ENCODE peak calls at places on chromosomes 3 and 15, in ten cellular contexts. One of them, this sample, is unnamed.

GRCh38 chr15:41827290-41827879 is 507 bp upstream of the JMJD7 start:
- DNase-seq in 8988T: no peak
- DNase-seq in GM06990: no peak
- DNase-seq in GM04503: no peak
- DNase-seq in cardiac septum: no peak
- DNase-seq in stimulated activated CD4-positive, alpha-beta T cell treated with anti-CD3 and anti-CD28 coated beads, Interleukin-4, amount 100 ng/mL, for 48 hours: no peak
- DNase-seq in stimulated activated CD8-positive, alpha-beta memory T cell treated with anti-CD3 and anti-CD28 coated beads, Interleukin-2, amount 100 ng/mL, for 1 hour: no peak
- DNase-seq in GM12865: peak; percentile 12
- DNase-seq in germinal center: peak; percentile 46
- DNase-seq in head of caudate nucleus: no peak
- DNase-seq in this sample: no peak

GRCh38 chr3:58585005-58585786 is 8.0 kb upstream of the FAM107A start:
- DNase-seq in 8988T: peak; percentile 100
- DNase-seq in GM06990: peak; percentile 78
- DNase-seq in GM04503: no peak
- DNase-seq in cardiac septum: peak; percentile 92
- DNase-seq in stimulated activated CD4-positive, alpha-beta T cell treated with anti-CD3 and anti-CD28 coated beads, Interleukin-4, amount 100 ng/mL, for 48 hours: peak; percentile 58
- DNase-seq in stimulated activated CD8-positive, alpha-beta memory T cell treated with anti-CD3 and anti-CD28 coated beads, Interleukin-2, amount 100 ng/mL, for 1 hour: peak; percentile 15
- DNase-seq in GM12865: peak; percentile 61
- DNase-seq in germinal center: peak; percentile 81
- DNase-seq in head of caudate nucleus: peak; percentile 62
- DNase-seq in this sample: no peak

GRCh38 chr3:100023150-100023549 is 91.2 kb downstream of the FILIP1L start:
- DNase-seq in 8988T: no peak
- DNase-seq in GM06990: no peak
- DNase-seq in GM04503: peak; percentile 85
- DNase-seq in cardiac septum: no peak
- DNase-seq in stimulated activated CD4-positive, alpha-beta T cell treated with anti-CD3 and anti-CD28 coated beads, Interleukin-4, amount 100 ng/mL, for 48 hours: no peak
- DNase-seq in stimulated activated CD8-positive, alpha-beta memory T cell treated with anti-CD3 and anti-CD28 coated beads, Interleukin-2, amount 100 ng/mL, for 1 hour: no peak
- DNase-seq in GM12865: no peak
- DNase-seq in germinal center: no peak
- DNase-seq in head of caudate nucleus: no peak
- DNase-seq in this sample: peak; percentile 77

GRCh38 chr15:89472785-89473256 is 23.6 kb downstream of the RHCG start:
- DNase-seq in 8988T: peak; percentile 84
- DNase-seq in GM06990: peak; percentile 64
- DNase-seq in GM04503: no peak
- DNase-seq in cardiac septum: no peak
- DNase-seq in stimulated activated CD4-positive, alpha-beta T cell treated with anti-CD3 and anti-CD28 coated beads, Interleukin-4, amount 100 ng/mL, for 48 hours: peak; percentile 33
- DNase-seq in stimulated activated CD8-positive, alpha-beta memory T cell treated with anti-CD3 and anti-CD28 coated beads, Interleukin-2, amount 100 ng/mL, for 1 hour: no peak
- DNase-seq in GM12865: peak; percentile 75
- DNase-seq in germinal center: peak; percentile 77
- DNase-seq in head of caudate nucleus: peak; percentile 56
- DNase-seq in this sample: no peak

GRCh38 chr3:129658156-129658843 is 51.8 kb upstream of the PLXND1 start:
- DNase-seq in 8988T: no peak
- DNase-seq in GM06990: no peak
- DNase-seq in GM04503: no peak
- DNase-seq in cardiac septum: no peak
- DNase-seq in stimulated activated CD4-positive, alpha-beta T cell treated with anti-CD3 and anti-CD28 coated beads, Interleukin-4, amount 100 ng/mL, for 48 hours: no peak
- DNase-seq in stimulated activated CD8-positive, alpha-beta memory T cell treated with anti-CD3 and anti-CD28 coated beads, Interleukin-2, amount 100 ng/mL, for 1 hour: no peak
- DNase-seq in GM12865: no peak
- DNase-seq in germinal center: no peak
- DNase-seq in head of caudate nucleus: no peak
- DNase-seq in this sample: no peak

GRCh38 chr15:101180620-101181307 is 71.1 kb downstream of the CHSY1 start:
- DNase-seq in 8988T: no peak
- DNase-seq in GM06990: no peak
- DNase-seq in GM04503: no peak
- DNase-seq in cardiac septum: no peak
- DNase-seq in stimulated activated CD4-positive, alpha-beta T cell treated with anti-CD3 and anti-CD28 coated beads, Interleukin-4, amount 100 ng/mL, for 48 hours: no peak
- DNase-seq in stimulated activated CD8-positive, alpha-beta memory T cell treated with anti-CD3 and anti-CD28 coated beads, Interleukin-2, amount 100 ng/mL, for 1 hour: no peak
- DNase-seq in GM12865: no peak
- DNase-seq in germinal center: no peak
- DNase-seq in head of caudate nucleus: no peak
- DNase-seq in this sample: no peak

GRCh38 chr3:73625124-73625665 is 454 bp upstream of the PDZRN3 start:
- DNase-seq in 8988T: no peak
- DNase-seq in GM06990: no peak
- DNase-seq in GM04503: no peak
- DNase-seq in cardiac septum: no peak
- DNase-seq in stimulated activated CD4-positive, alpha-beta T cell treated with anti-CD3 and anti-CD28 coated beads, Interleukin-4, amount 100 ng/mL, for 48 hours: no peak
- DNase-seq in stimulated activated CD8-positive, alpha-beta memory T cell treated with anti-CD3 and anti-CD28 coated beads, Interleukin-2, amount 100 ng/mL, for 1 hour: no peak
- DNase-seq in GM12865: no peak
- DNase-seq in germinal center: no peak
- DNase-seq in head of caudate nucleus: no peak
- DNase-seq in this sample: no peak

GRCh38 chr15:71575474-71576045 is 234.8 kb upstream of the NR2E3 start:
- DNase-seq in 8988T: no peak
- DNase-seq in GM06990: no peak
- DNase-seq in GM04503: no peak
- DNase-seq in cardiac septum: no peak
- DNase-seq in stimulated activated CD4-positive, alpha-beta T cell treated with anti-CD3 and anti-CD28 coated beads, Interleukin-4, amount 100 ng/mL, for 48 hours: no peak
- DNase-seq in stimulated activated CD8-positive, alpha-beta memory T cell treated with anti-CD3 and anti-CD28 coated beads, Interleukin-2, amount 100 ng/mL, for 1 hour: no peak
- DNase-seq in GM12865: peak; percentile 2
- DNase-seq in germinal center: no peak
- DNase-seq in head of caudate nucleus: no peak
- DNase-seq in this sample: no peak

GRCh38 chr3:57682284-57682683 is 10.6 kb downstream of the DENND6A start:
- DNase-seq in 8988T: no peak
- DNase-seq in GM06990: no peak
- DNase-seq in GM04503: no peak
- DNase-seq in cardiac septum: no peak
- DNase-seq in stimulated activated CD4-positive, alpha-beta T cell treated with anti-CD3 and anti-CD28 coated beads, Interleukin-4, amount 100 ng/mL, for 48 hours: no peak
- DNase-seq in stimulated activated CD8-positive, alpha-beta memory T cell treated with anti-CD3 and anti-CD28 coated beads, Interleukin-2, amount 100 ng/mL, for 1 hour: no peak
- DNase-seq in GM12865: no peak
- DNase-seq in germinal center: no peak
- DNase-seq in head of caudate nucleus: no peak
- DNase-seq in this sample: no peak

GRCh38 chr3:141452045-141452444 is 34.8 kb upstream of the RASA2 start:
- DNase-seq in 8988T: no peak
- DNase-seq in GM06990: no peak
- DNase-seq in GM04503: no peak
- DNase-seq in cardiac septum: no peak
- DNase-seq in stimulated activated CD4-positive, alpha-beta T cell treated with anti-CD3 and anti-CD28 coated beads, Interleukin-4, amount 100 ng/mL, for 48 hours: no peak
- DNase-seq in stimulated activated CD8-positive, alpha-beta memory T cell treated with anti-CD3 and anti-CD28 coated beads, Interleukin-2, amount 100 ng/mL, for 1 hour: no peak
- DNase-seq in GM12865: peak; percentile 80
- DNase-seq in germinal center: peak; percentile 71
- DNase-seq in head of caudate nucleus: no peak
- DNase-seq in this sample: peak; percentile 56

GRCh38 chr3:55624238-55624637 is 137.1 kb upstream of the WNT5A start:
- DNase-seq in 8988T: no peak
- DNase-seq in GM06990: no peak
- DNase-seq in GM04503: no peak
- DNase-seq in cardiac septum: no peak
- DNase-seq in stimulated activated CD4-positive, alpha-beta T cell treated with anti-CD3 and anti-CD28 coated beads, Interleukin-4, amount 100 ng/mL, for 48 hours: no peak
- DNase-seq in stimulated activated CD8-positive, alpha-beta memory T cell treated with anti-CD3 and anti-CD28 coated beads, Interleukin-2, amount 100 ng/mL, for 1 hour: no peak
- DNase-seq in GM12865: peak; percentile 67
- DNase-seq in germinal center: no peak
- DNase-seq in head of caudate nucleus: peak; percentile 20
- DNase-seq in this sample: no peak

GRCh38 chr15:78315686-78316085 is 16.3 kb upstream of the SKIC8 start:
- DNase-seq in 8988T: peak; percentile 44
- DNase-seq in GM06990: no peak
- DNase-seq in GM04503: no peak
- DNase-seq in cardiac septum: no peak
- DNase-seq in stimulated activated CD4-positive, alpha-beta T cell treated with anti-CD3 and anti-CD28 coated beads, Interleukin-4, amount 100 ng/mL, for 48 hours: no peak
- DNase-seq in stimulated activated CD8-positive, alpha-beta memory T cell treated with anti-CD3 and anti-CD28 coated beads, Interleukin-2, amount 100 ng/mL, for 1 hour: no peak
- DNase-seq in GM12865: peak; percentile 50
- DNase-seq in germinal center: no peak
- DNase-seq in head of caudate nucleus: no peak
- DNase-seq in this sample: no peak

GRCh38 chr3:31041161-31041978 is 146.9 kb upstream of the GADL1 start:
- DNase-seq in 8988T: peak; percentile 39
- DNase-seq in GM06990: no peak
- DNase-seq in GM04503: peak; percentile 60
- DNase-seq in cardiac septum: no peak
- DNase-seq in stimulated activated CD4-positive, alpha-beta T cell treated with anti-CD3 and anti-CD28 coated beads, Interleukin-4, amount 100 ng/mL, for 48 hours: no peak
- DNase-seq in stimulated activated CD8-positive, alpha-beta memory T cell treated with anti-CD3 and anti-CD28 coated beads, Interleukin-2, amount 100 ng/mL, for 1 hour: no peak
- DNase-seq in GM12865: no peak
- DNase-seq in germinal center: no peak
- DNase-seq in head of caudate nucleus: no peak
- DNase-seq in this sample: no peak

GRCh38 chr15:75036269-75036668 is 12.9 kb downstream of the PPCDC start:
- DNase-seq in 8988T: no peak
- DNase-seq in GM06990: no peak
- DNase-seq in GM04503: no peak
- DNase-seq in cardiac septum: no peak
- DNase-seq in stimulated activated CD4-positive, alpha-beta T cell treated with anti-CD3 and anti-CD28 coated beads, Interleukin-4, amount 100 ng/mL, for 48 hours: no peak
- DNase-seq in stimulated activated CD8-positive, alpha-beta memory T cell treated with anti-CD3 and anti-CD28 coated beads, Interleukin-2, amount 100 ng/mL, for 1 hour: no peak
- DNase-seq in GM12865: no peak
- DNase-seq in germinal center: no peak
- DNase-seq in head of caudate nucleus: no peak
- DNase-seq in this sample: no peak

GRCh38 chr3:29226709-29227108 is 54.2 kb upstream of the RBMS3 start:
- DNase-seq in 8988T: no peak
- DNase-seq in GM06990: no peak
- DNase-seq in GM04503: no peak
- DNase-seq in cardiac septum: no peak
- DNase-seq in stimulated activated CD4-positive, alpha-beta T cell treated with anti-CD3 and anti-CD28 coated beads, Interleukin-4, amount 100 ng/mL, for 48 hours: no peak
- DNase-seq in stimulated activated CD8-positive, alpha-beta memory T cell treated with anti-CD3 and anti-CD28 coated beads, Interleukin-2, amount 100 ng/mL, for 1 hour: no peak
- DNase-seq in GM12865: no peak
- DNase-seq in germinal center: no peak
- DNase-seq in head of caudate nucleus: no peak
- DNase-seq in this sample: peak; percentile 22

GRCh38 chr3:193928354-193929209 is 207.4 kb upstream of the HES1 start:
- DNase-seq in 8988T: no peak
- DNase-seq in GM06990: no peak
- DNase-seq in GM04503: no peak
- DNase-seq in cardiac septum: no peak
- DNase-seq in stimulated activated CD4-positive, alpha-beta T cell treated with anti-CD3 and anti-CD28 coated beads, Interleukin-4, amount 100 ng/mL, for 48 hours: no peak
- DNase-seq in stimulated activated CD8-positive, alpha-beta memory T cell treated with anti-CD3 and anti-CD28 coated beads, Interleukin-2, amount 100 ng/mL, for 1 hour: no peak
- DNase-seq in GM12865: no peak
- DNase-seq in germinal center: no peak
- DNase-seq in head of caudate nucleus: peak; percentile 39
- DNase-seq in this sample: no peak

GRCh38 chr3:11056531-11057050 is 64.0 kb downstream of the SLC6A1 start:
- DNase-seq in 8988T: no peak
- DNase-seq in GM06990: no peak
- DNase-seq in GM04503: no peak
- DNase-seq in cardiac septum: no peak
- DNase-seq in stimulated activated CD4-positive, alpha-beta T cell treated with anti-CD3 and anti-CD28 coated beads, Interleukin-4, amount 100 ng/mL, for 48 hours: no peak
- DNase-seq in stimulated activated CD8-positive, alpha-beta memory T cell treated with anti-CD3 and anti-CD28 coated beads, Interleukin-2, amount 100 ng/mL, for 1 hour: no peak
- DNase-seq in GM12865: no peak
- DNase-seq in germinal center: no peak
- DNase-seq in head of caudate nucleus: no peak
- DNase-seq in this sample: no peak

GRCh38 chr15:68197170-68197492 is 8.0 kb downstream of the CALML4 start:
- DNase-seq in 8988T: no peak
- DNase-seq in GM06990: no peak
- DNase-seq in GM04503: no peak
- DNase-seq in cardiac septum: no peak
- DNase-seq in stimulated activated CD4-positive, alpha-beta T cell treated with anti-CD3 and anti-CD28 coated beads, Interleukin-4, amount 100 ng/mL, for 48 hours: no peak
- DNase-seq in stimulated activated CD8-positive, alpha-beta memory T cell treated with anti-CD3 and anti-CD28 coated beads, Interleukin-2, amount 100 ng/mL, for 1 hour: no peak
- DNase-seq in GM12865: no peak
- DNase-seq in germinal center: no peak
- DNase-seq in head of caudate nucleus: no peak
- DNase-seq in this sample: no peak

GRCh38 chr3:179071161-179071568 is 444 bp downstream of the ZMAT3 start:
- DNase-seq in 8988T: peak; percentile 54
- DNase-seq in GM06990: peak; percentile 77
- DNase-seq in GM04503: no peak
- DNase-seq in cardiac septum: no peak
- DNase-seq in stimulated activated CD4-positive, alpha-beta T cell treated with anti-CD3 and anti-CD28 coated beads, Interleukin-4, amount 100 ng/mL, for 48 hours: peak; percentile 32
- DNase-seq in stimulated activated CD8-positive, alpha-beta memory T cell treated with anti-CD3 and anti-CD28 coated beads, Interleukin-2, amount 100 ng/mL, for 1 hour: no peak
- DNase-seq in GM12865: peak; percentile 75
- DNase-seq in germinal center: peak; percentile 44
- DNase-seq in head of caudate nucleus: peak; percentile 49
- DNase-seq in this sample: no peak

GRCh38 chr3:37993811-37994638 is 3.4 kb downstream of the VILL start:
- DNase-seq in 8988T: no peak
- DNase-seq in GM06990: peak; percentile 84
- DNase-seq in GM04503: no peak
- DNase-seq in cardiac septum: peak; percentile 89
- DNase-seq in stimulated activated CD4-positive, alpha-beta T cell treated with anti-CD3 and anti-CD28 coated beads, Interleukin-4, amount 100 ng/mL, for 48 hours: peak; percentile 59
- DNase-seq in stimulated activated CD8-positive, alpha-beta memory T cell treated with anti-CD3 and anti-CD28 coated beads, Interleukin-2, amount 100 ng/mL, for 1 hour: peak; percentile 29
- DNase-seq in GM12865: peak; percentile 90
- DNase-seq in germinal center: peak; percentile 64
- DNase-seq in head of caudate nucleus: peak; percentile 51
- DNase-seq in this sample: no peak

GRCh38 chr15:66253643-66254363 is at the start of gene MEGF11:
- DNase-seq in 8988T: peak; percentile 55
- DNase-seq in GM06990: no peak
- DNase-seq in GM04503: no peak
- DNase-seq in cardiac septum: peak; percentile 72
- DNase-seq in stimulated activated CD4-positive, alpha-beta T cell treated with anti-CD3 and anti-CD28 coated beads, Interleukin-4, amount 100 ng/mL, for 48 hours: no peak
- DNase-seq in stimulated activated CD8-positive, alpha-beta memory T cell treated with anti-CD3 and anti-CD28 coated beads, Interleukin-2, amount 100 ng/mL, for 1 hour: no peak
- DNase-seq in GM12865: no peak
- DNase-seq in germinal center: no peak
- DNase-seq in head of caudate nucleus: peak; percentile 16
- DNase-seq in this sample: no peak

GRCh38 chr3:26236511-26236910 is 386.1 kb upstream of the LRRC3B start:
- DNase-seq in 8988T: no peak
- DNase-seq in GM06990: no peak
- DNase-seq in GM04503: no peak
- DNase-seq in cardiac septum: no peak
- DNase-seq in stimulated activated CD4-positive, alpha-beta T cell treated with anti-CD3 and anti-CD28 coated beads, Interleukin-4, amount 100 ng/mL, for 48 hours: no peak
- DNase-seq in stimulated activated CD8-positive, alpha-beta memory T cell treated with anti-CD3 and anti-CD28 coated beads, Interleukin-2, amount 100 ng/mL, for 1 hour: no peak
- DNase-seq in GM12865: no peak
- DNase-seq in germinal center: no peak
- DNase-seq in head of caudate nucleus: no peak
- DNase-seq in this sample: no peak

GRCh38 chr3:158127250-158128219 is 17.6 kb downstream of the RSRC1 start:
- DNase-seq in 8988T: no peak
- DNase-seq in GM06990: peak; percentile 41
- DNase-seq in GM04503: no peak
- DNase-seq in cardiac septum: no peak
- DNase-seq in stimulated activated CD4-positive, alpha-beta T cell treated with anti-CD3 and anti-CD28 coated beads, Interleukin-4, amount 100 ng/mL, for 48 hours: no peak
- DNase-seq in stimulated activated CD8-positive, alpha-beta memory T cell treated with anti-CD3 and anti-CD28 coated beads, Interleukin-2, amount 100 ng/mL, for 1 hour: no peak
- DNase-seq in GM12865: peak; percentile 52
- DNase-seq in germinal center: no peak
- DNase-seq in head of caudate nucleus: no peak
- DNase-seq in this sample: no peak

GRCh38 chr3:8980756-8981257 is 17.5 kb upstream of the RAD18 start:
- DNase-seq in 8988T: no peak
- DNase-seq in GM06990: no peak
- DNase-seq in GM04503: no peak
- DNase-seq in cardiac septum: no peak
- DNase-seq in stimulated activated CD4-positive, alpha-beta T cell treated with anti-CD3 and anti-CD28 coated beads, Interleukin-4, amount 100 ng/mL, for 48 hours: no peak
- DNase-seq in stimulated activated CD8-positive, alpha-beta memory T cell treated with anti-CD3 and anti-CD28 coated beads, Interleukin-2, amount 100 ng/mL, for 1 hour: no peak
- DNase-seq in GM12865: no peak
- DNase-seq in germinal center: no peak
- DNase-seq in head of caudate nucleus: no peak
- DNase-seq in this sample: no peak

GRCh38 chr3:126056681-126057546 is 27.0 kb downstream of the SLC41A3 start:
- DNase-seq in 8988T: no peak
- DNase-seq in GM06990: no peak
- DNase-seq in GM04503: no peak
- DNase-seq in cardiac septum: no peak
- DNase-seq in stimulated activated CD4-positive, alpha-beta T cell treated with anti-CD3 and anti-CD28 coated beads, Interleukin-4, amount 100 ng/mL, for 48 hours: no peak
- DNase-seq in stimulated activated CD8-positive, alpha-beta memory T cell treated with anti-CD3 and anti-CD28 coated beads, Interleukin-2, amount 100 ng/mL, for 1 hour: no peak
- DNase-seq in GM12865: no peak
- DNase-seq in germinal center: no peak
- DNase-seq in head of caudate nucleus: no peak
- DNase-seq in this sample: no peak

GRCh38 chr15:71374607-71375352 is 259.5 kb downstream of the THSD4 start:
- DNase-seq in 8988T: no peak
- DNase-seq in GM06990: no peak
- DNase-seq in GM04503: peak; percentile 21
- DNase-seq in cardiac septum: no peak
- DNase-seq in stimulated activated CD4-positive, alpha-beta T cell treated with anti-CD3 and anti-CD28 coated beads, Interleukin-4, amount 100 ng/mL, for 48 hours: no peak
- DNase-seq in stimulated activated CD8-positive, alpha-beta memory T cell treated with anti-CD3 and anti-CD28 coated beads, Interleukin-2, amount 100 ng/mL, for 1 hour: no peak
- DNase-seq in GM12865: no peak
- DNase-seq in germinal center: no peak
- DNase-seq in head of caudate nucleus: no peak
- DNase-seq in this sample: no peak

GRCh38 chr3:149879872-149880271 is 66.9 kb downstream of the RNF13 start:
- DNase-seq in 8988T: no peak
- DNase-seq in GM06990: no peak
- DNase-seq in GM04503: peak; percentile 21
- DNase-seq in cardiac septum: no peak
- DNase-seq in stimulated activated CD4-positive, alpha-beta T cell treated with anti-CD3 and anti-CD28 coated beads, Interleukin-4, amount 100 ng/mL, for 48 hours: peak; percentile 2
- DNase-seq in stimulated activated CD8-positive, alpha-beta memory T cell treated with anti-CD3 and anti-CD28 coated beads, Interleukin-2, amount 100 ng/mL, for 1 hour: no peak
- DNase-seq in GM12865: peak; percentile 36
- DNase-seq in germinal center: no peak
- DNase-seq in head of caudate nucleus: peak; percentile 83
- DNase-seq in this sample: no peak

GRCh38 chr3:112111785-112112402 is 21.2 kb downstream of the GCSAM start:
- DNase-seq in 8988T: no peak
- DNase-seq in GM06990: peak; percentile 61
- DNase-seq in GM04503: no peak
- DNase-seq in cardiac septum: no peak
- DNase-seq in stimulated activated CD4-positive, alpha-beta T cell treated with anti-CD3 and anti-CD28 coated beads, Interleukin-4, amount 100 ng/mL, for 48 hours: peak; percentile 23
- DNase-seq in stimulated activated CD8-positive, alpha-beta memory T cell treated with anti-CD3 and anti-CD28 coated beads, Interleukin-2, amount 100 ng/mL, for 1 hour: peak; percentile 32
- DNase-seq in GM12865: peak; percentile 93
- DNase-seq in germinal center: peak; percentile 77
- DNase-seq in head of caudate nucleus: peak; percentile 49
- DNase-seq in this sample: peak; percentile 80

This sample was measured in NCI-H2029 treated with DMSO at 0.1 percent for 48 hours.